ENCODE peak calls at places on chromosomes 11 and 22, in nine cellular contexts. One of them, this sample, is unnamed. For H3K9me3, the result is how much of the 10 kb centered on the place peaks cover.

GRCh38 chr22:50621948-50622722 is 5.8 kb downstream of the ARSA start:
- DNase-seq in fibroblast of lung: no peak
- DNase-seq in heart right ventricle: no peak
- DNase-seq in gastrocnemius medialis: no peak
- DNase-seq in SK-N-SH: peak
- DNase-seq in cardiac muscle cell: no peak
- DNase-seq in lung: no peak
- DNase-seq in psoas muscle: no peak
- DNase-seq in OCI-LY7: peak
- DNase-seq in this sample: no peak

GRCh38 chr11:7467652-7468051 is 17.7 kb upstream of the OLFML1 start:
- DNase-seq in lung: no peak
- DNase-seq in cardiac muscle cell: no peak
- DNase-seq in gastrocnemius medialis: no peak
- DNase-seq in fibroblast of lung: no peak
- DNase-seq in SK-N-SH: no peak
- DNase-seq in OCI-LY7: no peak
- DNase-seq in heart right ventricle: no peak
- DNase-seq in psoas muscle: no peak
- DNase-seq in this sample: no peak

GRCh38 chr11:74000307-74000630 is 8.6 kb downstream of the UCP3 start:
- DNase-seq in SK-N-SH: no peak
- DNase-seq in fibroblast of lung: no peak
- DNase-seq in heart right ventricle: no peak
- DNase-seq in lung: no peak
- DNase-seq in OCI-LY7: no peak
- DNase-seq in psoas muscle: no peak
- DNase-seq in cardiac muscle cell: no peak
- DNase-seq in gastrocnemius medialis: no peak
- DNase-seq in this sample: no peak

GRCh38 chr11:16393335-16393734 is 37.0 kb upstream of the SOX6 start:
- DNase-seq in psoas muscle: no peak
- DNase-seq in cardiac muscle cell: no peak
- DNase-seq in fibroblast of lung: no peak
- DNase-seq in OCI-LY7: no peak
- DNase-seq in SK-N-SH: no peak
- DNase-seq in lung: no peak
- DNase-seq in gastrocnemius medialis: no peak
- DNase-seq in heart right ventricle: no peak
- DNase-seq in this sample: no peak

GRCh38 chr11:118659314-118659939 is 20.0 kb downstream of the TREH start:
- DNase-seq in gastrocnemius medialis: peak
- DNase-seq in SK-N-SH: peak
- DNase-seq in fibroblast of lung: peak
- DNase-seq in OCI-LY7: peak
- DNase-seq in psoas muscle: peak
- DNase-seq in lung: peak
- DNase-seq in heart right ventricle: peak
- DNase-seq in cardiac muscle cell: peak
- DNase-seq in this sample: peak

GRCh38 chr11:13287026-13287425 is 9.4 kb downstream of the BMAL1 start:
- DNase-seq in SK-N-SH: no peak
- DNase-seq in heart right ventricle: no peak
- DNase-seq in lung: no peak
- DNase-seq in cardiac muscle cell: no peak
- DNase-seq in OCI-LY7: no peak
- DNase-seq in fibroblast of lung: no peak
- DNase-seq in psoas muscle: no peak
- DNase-seq in gastrocnemius medialis: no peak
- DNase-seq in this sample: no peak

GRCh38 chr22:41094036-41094435 is 1.6 kb downstream of the EP300 start:
- DNase-seq in SK-N-SH: peak
- DNase-seq in OCI-LY7: peak
- DNase-seq in lung: no peak
- DNase-seq in heart right ventricle: no peak
- DNase-seq in cardiac muscle cell: peak
- DNase-seq in gastrocnemius medialis: no peak
- DNase-seq in psoas muscle: no peak
- DNase-seq in fibroblast of lung: peak
- DNase-seq in this sample: no peak

GRCh38 chr11:126318642-126319373 is 14.9 kb downstream of the DCPS start:
- DNase-seq in lung: peak
- DNase-seq in cardiac muscle cell: no peak
- DNase-seq in SK-N-SH: peak
- DNase-seq in psoas muscle: no peak
- DNase-seq in fibroblast of lung: peak
- DNase-seq in OCI-LY7: peak
- DNase-seq in heart right ventricle: no peak
- DNase-seq in gastrocnemius medialis: no peak
- DNase-seq in this sample: peak

GRCh38 chr11:12455938-12456337 is 78.6 kb downstream of the PARVA start:
- DNase-seq in gastrocnemius medialis: no peak
- DNase-seq in fibroblast of lung: peak
- DNase-seq in cardiac muscle cell: no peak
- DNase-seq in heart right ventricle: no peak
- DNase-seq in psoas muscle: no peak
- DNase-seq in lung: no peak
- DNase-seq in SK-N-SH: no peak
- DNase-seq in OCI-LY7: no peak
- DNase-seq in this sample: no peak

GRCh38 chr11:37496196-37496595 is 898.2 kb upstream of the RAG2 start:
- DNase-seq in heart right ventricle: no peak
- DNase-seq in fibroblast of lung: no peak
- DNase-seq in psoas muscle: no peak
- DNase-seq in OCI-LY7: no peak
- DNase-seq in cardiac muscle cell: no peak
- DNase-seq in gastrocnemius medialis: no peak
- DNase-seq in lung: no peak
- DNase-seq in SK-N-SH: no peak
- DNase-seq in this sample: no peak

GRCh38 chr11:101444164-101444563 is 139.6 kb downstream of the TRPC6 start:
- DNase-seq in lung: no peak
- DNase-seq in gastrocnemius medialis: no peak
- DNase-seq in SK-N-SH: no peak
- DNase-seq in OCI-LY7: no peak
- DNase-seq in psoas muscle: no peak
- DNase-seq in heart right ventricle: no peak
- DNase-seq in cardiac muscle cell: peak
- DNase-seq in fibroblast of lung: no peak
- DNase-seq in this sample: no peak

GRCh38 chr11:69950621-69951020 is 127.5 kb upstream of the ANO1 start:
- DNase-seq in SK-N-SH: no peak
- DNase-seq in fibroblast of lung: no peak
- DNase-seq in cardiac muscle cell: no peak
- DNase-seq in gastrocnemius medialis: no peak
- DNase-seq in psoas muscle: peak
- DNase-seq in lung: no peak
- DNase-seq in heart right ventricle: no peak
- DNase-seq in OCI-LY7: no peak
- DNase-seq in this sample: no peak

GRCh38 chr11:103953797-103954495 is 82.5 kb upstream of the DDI1 start:
- DNase-seq in OCI-LY7: no peak
- DNase-seq in gastrocnemius medialis: no peak
- DNase-seq in lung: no peak
- DNase-seq in SK-N-SH: no peak
- DNase-seq in heart right ventricle: no peak
- DNase-seq in cardiac muscle cell: no peak
- DNase-seq in fibroblast of lung: no peak
- DNase-seq in psoas muscle: no peak
- DNase-seq in this sample: no peak

GRCh38 chr11:73944085-73944484 is 6.7 kb upstream of the DNAJB13 start:
- DNase-seq in OCI-LY7: no peak
- DNase-seq in lung: no peak
- DNase-seq in cardiac muscle cell: no peak
- DNase-seq in gastrocnemius medialis: no peak
- DNase-seq in fibroblast of lung: no peak
- DNase-seq in heart right ventricle: no peak
- DNase-seq in SK-N-SH: no peak
- DNase-seq in psoas muscle: no peak
- DNase-seq in this sample: no peak

GRCh38 chr11:1348146-1348545 is 38.7 kb upstream of the TOLLIP start:
- DNase-seq in cardiac muscle cell: no peak
- DNase-seq in psoas muscle: peak
- DNase-seq in heart right ventricle: no peak
- DNase-seq in SK-N-SH: peak
- DNase-seq in gastrocnemius medialis: no peak
- DNase-seq in fibroblast of lung: no peak
- DNase-seq in OCI-LY7: no peak
- DNase-seq in lung: no peak
- DNase-seq in this sample: no peak

GRCh38 chr22:11307996-11308395 is 4220.0 kb upstream of the OR11H1 start:
- DNase-seq in fibroblast of lung: no peak
- DNase-seq in SK-N-SH: no peak
- DNase-seq in cardiac muscle cell: no peak
- DNase-seq in psoas muscle: no peak
- DNase-seq in lung: no peak
- DNase-seq in OCI-LY7: no peak
- DNase-seq in heart right ventricle: no peak
- DNase-seq in gastrocnemius medialis: no peak
- DNase-seq in this sample: peak
- H3K9me3 ChIP-seq in fibroblast of lung: under half
- H3K9me3 ChIP-seq in SK-N-SH: under half
- H3K9me3 ChIP-seq in cardiac muscle cell: under half
- H3K9me3 ChIP-seq in psoas muscle: under half
- H3K9me3 ChIP-seq in lung: under half
- H3K9me3 ChIP-seq in OCI-LY7: under half
- H3K9me3 ChIP-seq in heart right ventricle: half or more
- H3K9me3 ChIP-seq in gastrocnemius medialis: under half
- H3K9me3 ChIP-seq in this sample: under half

GRCh38 chr22:37924386-37925065 is 18.4 kb downstream of the MICALL1 start:
- DNase-seq in fibroblast of lung: no peak
- DNase-seq in psoas muscle: no peak
- DNase-seq in gastrocnemius medialis: no peak
- DNase-seq in lung: no peak
- DNase-seq in heart right ventricle: no peak
- DNase-seq in OCI-LY7: no peak
- DNase-seq in SK-N-SH: peak
- DNase-seq in cardiac muscle cell: no peak
- DNase-seq in this sample: no peak
- H3K27ac ChIP-seq in fibroblast of lung: no peak
- H3K27ac ChIP-seq in psoas muscle: no peak
- H3K27ac ChIP-seq in gastrocnemius medialis: no peak
- H3K27ac ChIP-seq in lung: peak
- H3K27ac ChIP-seq in heart right ventricle: no peak
- H3K27ac ChIP-seq in OCI-LY7: no peak
- H3K27ac ChIP-seq in SK-N-SH: no peak
- H3K27ac ChIP-seq in cardiac muscle cell: no peak
- H3K27ac ChIP-seq in this sample: no peak

GRCh38 chr22:48579035-48579914 is 1248.4 kb downstream of the BRD1 start:
- DNase-seq in SK-N-SH: no peak
- DNase-seq in heart right ventricle: no peak
- DNase-seq in gastrocnemius medialis: no peak
- DNase-seq in cardiac muscle cell: no peak
- DNase-seq in OCI-LY7: no peak
- DNase-seq in lung: no peak
- DNase-seq in fibroblast of lung: peak
- DNase-seq in psoas muscle: peak
- DNase-seq in this sample: no peak

GRCh38 chr22:48579915-48580279 is 1247.8 kb downstream of the BRD1 start:
- DNase-seq in cardiac muscle cell: no peak
- DNase-seq in fibroblast of lung: no peak
- DNase-seq in lung: no peak
- DNase-seq in SK-N-SH: no peak
- DNase-seq in heart right ventricle: no peak
- DNase-seq in gastrocnemius medialis: no peak
- DNase-seq in OCI-LY7: no peak
- DNase-seq in psoas muscle: no peak
- DNase-seq in this sample: peak

GRCh38 chr22:48577691-48578090 is 1250.0 kb downstream of the BRD1 start:
- DNase-seq in gastrocnemius medialis: no peak
- DNase-seq in OCI-LY7: no peak
- DNase-seq in heart right ventricle: no peak
- DNase-seq in fibroblast of lung: no peak
- DNase-seq in cardiac muscle cell: no peak
- DNase-seq in psoas muscle: peak
- DNase-seq in lung: no peak
- DNase-seq in SK-N-SH: no peak
- DNase-seq in this sample: no peak

GRCh38 chr22:48577014-48577690 is 1250.5 kb downstream of the BRD1 start:
- DNase-seq in fibroblast of lung: no peak
- DNase-seq in psoas muscle: peak
- DNase-seq in cardiac muscle cell: peak
- DNase-seq in lung: no peak
- DNase-seq in SK-N-SH: no peak
- DNase-seq in gastrocnemius medialis: no peak
- DNase-seq in OCI-LY7: no peak
- DNase-seq in heart right ventricle: no peak
- DNase-seq in this sample: no peak

GRCh38 chr22:48578138-48579034 is 1249.3 kb downstream of the BRD1 start:
- DNase-seq in gastrocnemius medialis: no peak
- DNase-seq in OCI-LY7: no peak
- DNase-seq in heart right ventricle: no peak
- DNase-seq in fibroblast of lung: no peak
- DNase-seq in psoas muscle: no peak
- DNase-seq in lung: no peak
- DNase-seq in cardiac muscle cell: peak
- DNase-seq in SK-N-SH: no peak
- DNase-seq in this sample: no peak
- H3K9me3 ChIP-seq in gastrocnemius medialis: under half
- H3K9me3 ChIP-seq in OCI-LY7: under half
- H3K9me3 ChIP-seq in heart right ventricle: under half
- H3K9me3 ChIP-seq in fibroblast of lung: under half
- H3K9me3 ChIP-seq in psoas muscle: under half
- H3K9me3 ChIP-seq in lung: under half
- H3K9me3 ChIP-seq in cardiac muscle cell: under half
- H3K9me3 ChIP-seq in SK-N-SH: under half
- H3K9me3 ChIP-seq in this sample: under half

GRCh38 chr11:66259976-66260375 is 8.5 kb upstream of the RAB1B start:
- DNase-seq in lung: no peak
- DNase-seq in cardiac muscle cell: no peak
- DNase-seq in heart right ventricle: no peak
- DNase-seq in psoas muscle: no peak
- DNase-seq in gastrocnemius medialis: no peak
- DNase-seq in SK-N-SH: no peak
- DNase-seq in fibroblast of lung: no peak
- DNase-seq in OCI-LY7: no peak
- DNase-seq in this sample: no peak

GRCh38 chr11:66261578-66261977 is 6.9 kb upstream of the RAB1B start:
- DNase-seq in psoas muscle: peak
- DNase-seq in fibroblast of lung: no peak
- DNase-seq in cardiac muscle cell: no peak
- DNase-seq in gastrocnemius medialis: no peak
- DNase-seq in OCI-LY7: no peak
- DNase-seq in SK-N-SH: no peak
- DNase-seq in heart right ventricle: no peak
- DNase-seq in lung: no peak
- DNase-seq in this sample: no peak

GRCh38 chr11:66262191-66262590 is 6.2 kb upstream of the RAB1B start:
- DNase-seq in cardiac muscle cell: no peak
- DNase-seq in fibroblast of lung: no peak
- DNase-seq in SK-N-SH: no peak
- DNase-seq in gastrocnemius medialis: no peak
- DNase-seq in OCI-LY7: no peak
- DNase-seq in lung: no peak
- DNase-seq in psoas muscle: peak
- DNase-seq in heart right ventricle: no peak
- DNase-seq in this sample: no peak

GRCh38 chr11:66258473-66258893 is 10.0 kb upstream of the RAB1B start:
- DNase-seq in heart right ventricle: no peak
- DNase-seq in gastrocnemius medialis: no peak
- DNase-seq in psoas muscle: no peak
- DNase-seq in fibroblast of lung: no peak
- DNase-seq in lung: no peak
- DNase-seq in SK-N-SH: no peak
- DNase-seq in cardiac muscle cell: no peak
- DNase-seq in OCI-LY7: no peak
- DNase-seq in this sample: no peak

GRCh38 chr11:66259225-66259624 is 9.2 kb upstream of the RAB1B start:
- DNase-seq in SK-N-SH: no peak
- DNase-seq in lung: no peak
- DNase-seq in cardiac muscle cell: no peak
- DNase-seq in OCI-LY7: no peak
- DNase-seq in gastrocnemius medialis: no peak
- DNase-seq in fibroblast of lung: no peak
- DNase-seq in heart right ventricle: no peak
- DNase-seq in psoas muscle: no peak
- DNase-seq in this sample: no peak
- H3K27ac ChIP-seq in SK-N-SH: no peak
- H3K27ac ChIP-seq in lung: no peak
- H3K27ac ChIP-seq in cardiac muscle cell: no peak
- H3K27ac ChIP-seq in OCI-LY7: no peak
- H3K27ac ChIP-seq in gastrocnemius medialis: no peak
- H3K27ac ChIP-seq in fibroblast of lung: no peak
- H3K27ac ChIP-seq in heart right ventricle: no peak
- H3K27ac ChIP-seq in psoas muscle: no peak
- H3K27ac ChIP-seq in this sample: no peak

This sample was measured in heart left ventricle.